ENCODE peak calls at places on chromosomes 2 and 18, in ten cellular contexts. V, I, N, J, Q, M, K, C, R and S are unnamed samples.

GRCh38 chr18:35525795-35526475 is 28.2 kb upstream of the INO80C start:
- DNase-seq in M (no peak), J (no peak), N (no peak), I (no peak), V (no peak), K (no peak), R (no peak), Q (no peak), C (no peak), S (no peak)

GRCh38 chr2:38293152-38293865 is 83.8 kb downstream of the ATL2 start:
- DNase-seq in V (no peak), Q (no peak), J (no peak), C (no peak), N (peak; percentile 17), M (no peak), R (no peak), K (no peak), I (no peak), S (no peak)

GRCh38 chr18:35117372-35117771 is 76.2 kb downstream of the MAPRE2 start:
- DNase-seq in N (no peak), R (no peak), K (no peak), M (no peak), C (no peak), Q (no peak), J (no peak), V (no peak), I (no peak), S (no peak)

GRCh38 chr2:169107645-169108044 is 38.3 kb downstream of the DHRS9 start:
- DNase-seq in V (no peak), C (no peak), K (no peak), N (no peak), J (no peak), I (no peak), Q (no peak), M (peak; percentile 46), R (no peak), S (no peak)

GRCh38 chr2:105877945-105878344 is 133.2 kb downstream of the NCK2 start:
- DNase-seq in I (no peak), V (no peak), N (no peak), Q (no peak), M (no peak), C (no peak), K (no peak), J (no peak), R (peak; percentile 18), S (no peak)

GRCh38 chr2:180077295-180077906 is 70.3 kb upstream of the CWC22 start:
- DNase-seq in I (peak; percentile 61), K (no peak), C (no peak), M (no peak), V (no peak), J (no peak), N (peak; percentile 56), Q (no peak), R (no peak), S (no peak)

GRCh38 chr2:217816396-217816869 is 186.4 kb downstream of the TNS1 start:
- DNase-seq in K (no peak), I (peak; percentile 70), V (peak; percentile 71), N (peak; percentile 20), Q (no peak), C (no peak), M (no peak), J (no peak), R (no peak), S (no peak)

GRCh38 chr2:223797811-223798721 is 39.3 kb downstream of the AP1S3 start:
- DNase-seq in J (no peak), R (no peak), M (peak; percentile 83), V (peak; percentile 10), K (peak; percentile 19), Q (no peak), I (peak; percentile 72), C (peak; percentile 45), N (peak; percentile 68), S (no peak)

GRCh38 chr2:10759151-10759714 is 37.8 kb downstream of the ATP6V1C2 start:
- DNase-seq in J (no peak), V (no peak), K (no peak), Q (no peak), R (peak; percentile 50), M (no peak), I (no peak), N (no peak), C (no peak), S (no peak)

GRCh38 chr2:104290566-104290891 is 563.4 kb upstream of the POU3F3 start:
- DNase-seq in R (no peak), Q (no peak), I (no peak), C (no peak), K (no peak), M (no peak), J (no peak), N (no peak), V (no peak), S (no peak)

GRCh38 chr2:104286806-104287205 is 567.1 kb upstream of the POU3F3 start:
- DNase-seq in Q (no peak), I (no peak), M (no peak), J (no peak), C (no peak), K (no peak), N (no peak), R (no peak), V (no peak), S (no peak)

GRCh38 chr2:104289646-104290565 is 564.0 kb upstream of the POU3F3 start:
- DNase-seq in V (no peak), K (no peak), Q (no peak), I (no peak), C (no peak), N (no peak), M (no peak), J (no peak), R (no peak), S (no peak)
- TF ChIP-seq CTCF in V (no peak), K (no peak), Q (no peak), I (no peak), C (no peak), N (no peak), M (no peak), J (no peak), R (no peak), S (no peak)

DNA sequence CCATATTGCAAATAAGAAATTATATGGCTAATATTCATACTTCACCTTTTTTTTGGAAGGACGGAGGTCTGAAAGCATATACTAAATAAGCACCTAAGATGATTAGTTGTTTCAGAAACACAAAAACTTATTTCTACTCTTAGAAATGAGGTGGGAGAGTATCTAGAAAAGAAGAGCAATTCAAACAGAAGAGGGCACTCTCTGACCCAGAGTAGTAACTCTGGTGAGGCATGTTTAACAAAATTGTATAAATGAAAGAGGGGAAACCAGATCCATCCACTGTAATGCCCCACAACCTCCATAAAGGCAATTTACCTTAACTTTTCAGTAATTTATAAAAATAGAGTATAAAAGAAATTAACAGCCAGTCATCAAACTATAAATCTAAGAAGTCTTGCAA is 669.6 kb upstream of the VRK2 start:
- DNase-seq in I (peak; percentile 52), J (no peak), R (no peak), Q (no peak), K (no peak), C (no peak), N (peak; percentile 41), V (no peak), M (no peak), S (no peak)
- TF ChIP-seq CTCF in I (peak; percentile 48), J (peak; percentile 10), R (no peak), Q (no peak), K (peak; percentile 27), C (peak; percentile 39), N (peak; percentile 33), V (no peak), M (no peak), S (peak; percentile 50)

GRCh38 chr2:8525582-8526402 is 156.1 kb upstream of the ID2 start:
- DNase-seq in J (peak; percentile 96), M (peak; percentile 95), K (peak; percentile 84), I (peak; percentile 38), Q (no peak), C (peak; percentile 16), V (peak; percentile 35), R (peak; percentile 89), N (peak; percentile 10), S (no peak)
- TF ChIP-seq CTCF in J (peak; percentile 31), M (peak; percentile 46), K (peak; percentile 78), I (no peak), Q (no peak), C (peak; percentile 19), V (no peak), R (no peak), N (no peak), S (no peak)

GRCh38 chr2:12543452-12544220 is 173.1 kb upstream of the TRIB2 start:
- DNase-seq in C (no peak), N (no peak), Q (no peak), M (peak; percentile 5), I (peak; percentile 73), R (no peak), J (no peak), K (no peak), V (no peak), S (no peak)

GRCh38 chr2:12549641-12550040 is 167.1 kb upstream of the TRIB2 start:
- DNase-seq in C (peak; percentile 42), V (no peak), Q (no peak), K (no peak), M (no peak), I (peak; percentile 56), J (no peak), R (no peak), N (peak; percentile 61), S (no peak)

GRCh38 chr2:12548906-12549305 is 167.8 kb upstream of the TRIB2 start:
- DNase-seq in R (no peak), J (no peak), V (no peak), I (no peak), N (no peak), C (no peak), K (no peak), Q (no peak), M (no peak), S (no peak)

GRCh38 chr2:12544221-12544558 is 172.5 kb upstream of the TRIB2 start:
- DNase-seq in K (no peak), C (no peak), Q (no peak), M (peak; percentile 56), J (no peak), R (no peak), N (no peak), I (no peak), V (no peak), S (no peak)

GRCh38 chr2:12547771-12548170 is 169.0 kb upstream of the TRIB2 start:
- DNase-seq in V (no peak), N (no peak), J (no peak), R (no peak), C (no peak), K (no peak), I (no peak), Q (no peak), M (no peak), S (no peak)
- TF ChIP-seq CTCF in V (peak; percentile 13), N (peak; percentile 3), J (no peak), R (no peak), C (peak; percentile 25), K (peak; percentile 42), I (peak; percentile 8), Q (no peak), M (no peak), S (no peak)

GRCh38 chr2:37005118-37005868 is 39.0 kb upstream of the STRN start:
- DNase-seq in Q (no peak), N (peak; percentile 52), R (peak; percentile 47), J (no peak), C (no peak), I (peak; percentile 47), M (peak; percentile 62), K (peak; percentile 37), V (no peak), S (no peak)
- TF ChIP-seq CTCF in Q (peak; percentile 50), N (peak; percentile 63), R (peak; percentile 38), J (peak; percentile 26), C (peak; percentile 54), I (peak; percentile 58), M (peak; percentile 21), K (peak; percentile 59), V (no peak), S (peak; percentile 60)